ENCODE peak calls at places on chromosomes 5 and 9, in four cellular contexts. One of them, this sample, is unnamed.
A peak's percentile ranks its signal among the peaks of the same experiment; 100 is the strongest.

GRCh38 chr5:136769093-136769492 is 403.7 kb upstream of the TRPC7 start:
- DNase-seq in lung microvascular endothelial cell: no peak
- DNase-seq in GM20000: no peak
- DNase-seq in mucosa of gallbladder: no peak
- DNase-seq in this sample: no peak

GRCh38 chr9:26158631-26159150 is 480.4 kb upstream of the TUSC1 start:
- DNase-seq in lung microvascular endothelial cell: no peak
- DNase-seq in GM20000: no peak
- DNase-seq in mucosa of gallbladder: no peak
- DNase-seq in this sample: no peak

GRCh38 chr9:79774356-79774755 is 202.6 kb downstream of the TLE4 start:
- DNase-seq in lung microvascular endothelial cell: no peak
- DNase-seq in GM20000: no peak
- DNase-seq in mucosa of gallbladder: no peak
- DNase-seq in this sample: no peak

GRCh38 chr5:120164989-120165388 is 299.1 kb upstream of the PRR16 start:
- DNase-seq in lung microvascular endothelial cell: no peak
- DNase-seq in GM20000: no peak
- DNase-seq in mucosa of gallbladder: no peak
- DNase-seq in this sample: peak; percentile 12

GRCh38 chr5:147216552-147217154 is 18.2 kb upstream of the STK32A start:
- DNase-seq in lung microvascular endothelial cell: no peak
- DNase-seq in GM20000: no peak
- DNase-seq in mucosa of gallbladder: peak; percentile 15
- DNase-seq in this sample: no peak

GRCh38 chr9:122360891-122361290 is 9.9 kb upstream of the PTGS1 start:
- DNase-seq in lung microvascular endothelial cell: no peak
- DNase-seq in GM20000: no peak
- DNase-seq in mucosa of gallbladder: no peak
- DNase-seq in this sample: no peak

GRCh38 chr9:121686930-121687541 is 35.6 kb downstream of the DAB2IP start:
- DNase-seq in lung microvascular endothelial cell: peak; percentile 83
- DNase-seq in GM20000: peak; percentile 84
- DNase-seq in mucosa of gallbladder: peak; percentile 82
- DNase-seq in this sample: peak; percentile 93

GRCh38 chr9:114155263-114155966 is at the start of gene COL27A1:
- DNase-seq in lung microvascular endothelial cell: peak; percentile 80
- DNase-seq in GM20000: peak; percentile 95
- DNase-seq in mucosa of gallbladder: peak; percentile 79
- DNase-seq in this sample: peak; percentile 84

GRCh38 chr9:104099630-104100029 is 5.5 kb downstream of the SMC2 start:
- DNase-seq in lung microvascular endothelial cell: no peak
- DNase-seq in GM20000: no peak
- DNase-seq in mucosa of gallbladder: no peak
- DNase-seq in this sample: no peak

GRCh38 chr5:166767858-166768257 is 1523.6 kb upstream of the WWC1 start:
- DNase-seq in lung microvascular endothelial cell: no peak
- DNase-seq in GM20000: no peak
- DNase-seq in mucosa of gallbladder: no peak
- DNase-seq in this sample: no peak

GRCh38 chr5:146042628-146043279 is 62.6 kb downstream of the PLAC8L1 start:
- DNase-seq in lung microvascular endothelial cell: no peak
- DNase-seq in GM20000: no peak
- DNase-seq in mucosa of gallbladder: no peak
- DNase-seq in this sample: no peak

GRCh38 chr5:78757269-78758053 is 108.9 kb upstream of the LHFPL2 start:
- DNase-seq in lung microvascular endothelial cell: no peak
- DNase-seq in GM20000: no peak
- DNase-seq in mucosa of gallbladder: no peak
- DNase-seq in this sample: no peak

GRCh38 chr9:108816037-108816436 is 39.7 kb downstream of the ACTL7B start:
- DNase-seq in lung microvascular endothelial cell: no peak
- DNase-seq in GM20000: no peak
- DNase-seq in mucosa of gallbladder: no peak
- DNase-seq in this sample: no peak

GRCh38 chr5:147310059-147310704 is 75.4 kb downstream of the STK32A start:
- DNase-seq in lung microvascular endothelial cell: peak; percentile 90
- DNase-seq in GM20000: no peak
- DNase-seq in mucosa of gallbladder: peak; percentile 85
- DNase-seq in this sample: peak; percentile 92

GRCh38 chr5:172102251-172102870 is 85.7 kb downstream of the STK10 start:
- DNase-seq in lung microvascular endothelial cell: no peak
- DNase-seq in GM20000: no peak
- DNase-seq in mucosa of gallbladder: no peak
- DNase-seq in this sample: no peak

GRCh38 chr9:119924736-119925135 is 555.5 kb upstream of the BRINP1 start:
- DNase-seq in lung microvascular endothelial cell: no peak
- DNase-seq in GM20000: no peak
- DNase-seq in mucosa of gallbladder: no peak
- DNase-seq in this sample: no peak

GRCh38 chr9:76215066-76215465 is 179.2 kb downstream of the RFK start:
- DNase-seq in lung microvascular endothelial cell: no peak
- DNase-seq in GM20000: no peak
- DNase-seq in mucosa of gallbladder: no peak
- DNase-seq in this sample: peak; percentile 50